ENCODE peak calls at places on chromosomes 1 and 21, in four cellular contexts. E, O, T and S are unnamed samples.

GRCh38 chr1:119632103-119632490 is 16.0 kb downstream of the ZNF697 start:
- DNase-seq in E (no peak), O (no peak), T (no peak), S (no peak)

GRCh38 chr1:176843352-176844297 is 320.9 kb downstream of the ASTN1 start:
- DNase-seq in E (peak; percentile 2), O (peak; percentile 43), T (peak; percentile 0), S (no peak)

GRCh38 chr1:161285519-161285918 is 24.2 kb downstream of the MPZ start:
- DNase-seq in E (no peak), O (no peak), T (no peak), S (no peak)

GRCh38 chr1:178151831-178152230 is 57.9 kb downstream of the RASAL2 start:
- DNase-seq in E (no peak), O (no peak), T (no peak), S (no peak)

GRCh38 chr1:48610628-48611542 is 138.9 kb upstream of the SPATA6 start:
- DNase-seq in E (no peak), O (no peak), T (no peak), S (no peak)

GRCh38 chr1:231162300-231162969 is 577 bp downstream of the TRIM67 start:
- DNase-seq in E (no peak), O (peak; percentile 46), T (no peak), S (peak; percentile 28)

GRCh38 chr1:92583821-92584760 is 97.4 kb upstream of the GFI1 start:
- DNase-seq in E (peak; percentile 73), O (no peak), T (peak; percentile 11), S (peak; percentile 43)

GRCh38 chr1:26936823-26937222 is 15.3 kb downstream of the NUDC start:
- DNase-seq in E (no peak), O (no peak), T (no peak), S (no peak)

GRCh38 chr21:24895885-24896734 is 711.2 kb downstream of the MRPL39 start:
- DNase-seq in E (peak; percentile 35), O (no peak), T (no peak), S (no peak)

GRCh38 chr1:4972761-4973320 is 318.4 kb downstream of the AJAP1 start:
- DNase-seq in E (no peak), O (no peak), T (no peak), S (no peak)

GRCh38 chr1:223230161-223230881 is 87.3 kb upstream of the TLR5 start:
- DNase-seq in E (no peak), O (no peak), T (peak; percentile 71), S (peak; percentile 67)

GRCh38 chr1:39957299-39958020 is 2.5 kb downstream of the MFSD2A start:
- DNase-seq in E (no peak), O (no peak), T (no peak), S (no peak)

GRCh38 chr1:230548997-230549396 is 93.3 kb upstream of the COG2 start:
- DNase-seq in E (no peak), O (no peak), T (no peak), S (no peak)

GRCh38 chr1:179871940-179872339 is 5.7 kb downstream of the TOR1AIP2 start:
- DNase-seq in E (no peak), O (no peak), T (no peak), S (no peak)
- H3K27ac ChIP-seq in E (no peak overlapping the region), O (no peak overlapping the region), T (no peak overlapping the region), S (no peak overlapping the region)

DNA sequence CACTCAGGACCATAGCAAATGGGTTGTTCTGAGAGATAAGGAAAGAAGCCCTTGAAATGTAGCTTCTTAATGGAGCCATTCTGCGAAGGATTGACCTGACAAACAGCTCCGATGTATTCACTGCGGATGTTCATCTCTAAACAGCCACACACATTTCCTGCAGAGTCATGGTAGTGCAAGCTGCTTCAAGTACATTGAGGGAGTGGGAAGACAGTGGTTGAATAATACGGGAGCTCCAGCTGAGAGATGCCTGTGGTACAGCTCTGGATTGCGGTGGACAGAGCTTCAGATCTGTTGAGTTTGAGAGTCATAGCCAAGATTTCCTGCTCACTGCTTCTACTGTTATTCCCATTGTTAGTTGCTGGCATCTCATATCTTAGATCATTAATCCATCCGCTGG is 86.6 kb downstream of the ZBTB18 start:
- DNase-seq in E (no peak), O (no peak), T (no peak), S (peak; percentile 67)
- H3K4me3 ChIP-seq in E (no peak overlapping the region), O (no peak overlapping the region), T (no peak overlapping the region), S (no peak overlapping the region)

GRCh38 chr1:18147672-18148071 is 40.1 kb downstream of the IGSF21 start:
- DNase-seq in E (no peak), O (no peak), T (no peak), S (no peak)

GRCh38 chr1:18151436-18151835 is 43.8 kb downstream of the IGSF21 start:
- DNase-seq in E (no peak), O (no peak), T (no peak), S (no peak)

GRCh38 chr1:18145851-18146618 is 38.4 kb downstream of the IGSF21 start:
- DNase-seq in E (no peak), O (no peak), T (no peak), S (no peak)

GRCh38 chr1:18146886-18147285 is 39.3 kb downstream of the IGSF21 start:
- DNase-seq in E (no peak), O (no peak), T (no peak), S (no peak)

GRCh38 chr1:18149113-18149641 is 41.6 kb downstream of the IGSF21 start:
- DNase-seq in E (no peak), O (no peak), T (no peak), S (no peak)
- TF ChIP-seq CTCF in E (no peak), O (no peak), T (no peak), S (no peak)

GRCh38 chr1:33008051-33008914 is 28.4 kb downstream of the AK2 start:
- DNase-seq in E (peak; percentile 50), O (peak; percentile 27), T (no peak), S (no peak)
- H3K27ac ChIP-seq in E (no peak overlapping the region), O (no peak overlapping the region), T (no peak overlapping the region), S (no peak overlapping the region)

GRCh38 chr1:54798769-54799641 is 2.1 kb downstream of the TTC22 start:
- DNase-seq in E (peak; percentile 43), O (no peak), T (no peak), S (no peak)
- H3K4me3 ChIP-seq in E (no peak overlapping the region), O (no peak overlapping the region), T (no peak overlapping the region), S (no peak overlapping the region)